ENCODE peak calls at places on chromosomes 16 and 17, in seven cellular contexts. Y is PC-3; L is breast epithelium; B is CD4-positive, alpha-beta memory T cell; A is uterus; X is heart right ventricle; M is pancreas. G is an unnamed sample.

GRCh38 chr16:67311607-67312449 is 14.7 kb downstream of the KCTD19 start:
- DNase-seq in Y (peak; percentile 94), X (no peak), A (peak; percentile 77), L (no peak), M (no peak), B (peak; percentile 6), G (no peak)

GRCh38 chr16:24858219-24859041 is 12.7 kb downstream of the SLC5A11 start:
- DNase-seq in A (no peak), B (peak; percentile 34), M (peak; percentile 61), L (peak; percentile 59), X (peak; percentile 41), Y (peak; percentile 57), G (peak; percentile 88)

GRCh38 chr17:78628547-78629435 is 51.6 kb upstream of the DNAH17 start:
- DNase-seq in A (no peak), X (no peak), M (no peak), Y (no peak), L (no peak), B (no peak), G (no peak)

GRCh38 chr16:84013787-84014569 is 28.6 kb downstream of the SLC38A8 start:
- DNase-seq in X (no peak), B (peak; percentile 61), Y (peak; percentile 97), L (no peak), A (no peak), M (peak; percentile 86), G (peak; percentile 85)

GRCh38 chr17:73533127-73533526 is 111.1 kb downstream of the SDK2 start:
- DNase-seq in L (no peak), M (no peak), B (no peak), X (peak; percentile 86), Y (no peak), A (no peak), G (no peak)

GRCh38 chr17:49762148-49762941 is 1.6 kb downstream of the FAM117A start:
- DNase-seq in L (no peak), X (no peak), B (no peak), A (no peak), M (no peak), Y (peak; percentile 88), G (no peak)

GRCh38 chr17:28881533-28882056 is 15.9 kb downstream of the FLOT2 start:
- DNase-seq in L (no peak), A (no peak), M (peak; percentile 39), B (no peak), Y (no peak), X (no peak), G (no peak)

GRCh38 chr17:61463068-61463980 is 11.1 kb downstream of the TBX4 start:
- DNase-seq in B (no peak), Y (no peak), M (peak; percentile 53), L (no peak), A (no peak), X (no peak), G (no peak)

GRCh38 chr16:70754371-70754770 is 46.6 kb downstream of the VAC14 start:
- DNase-seq in M (peak; percentile 35), Y (no peak), B (no peak), X (no peak), L (no peak), A (no peak), G (no peak)

GRCh38 chr17:5555254-5555653 is 29.1 kb downstream of the NLRP1 start:
- DNase-seq in M (no peak), Y (no peak), L (no peak), A (no peak), X (no peak), B (no peak), G (no peak)

GRCh38 chr17:4944163-4944553 is 4.1 kb downstream of the RNF167 start:
- DNase-seq in X (no peak), M (peak; percentile 6), L (no peak), B (peak; percentile 67), Y (no peak), A (no peak), G (no peak)

GRCh38 chr16:60142991-60143705 is 1409.0 kb upstream of the GOT2 start:
- DNase-seq in A (no peak), Y (no peak), L (no peak), X (no peak), M (no peak), B (no peak), G (no peak)

GRCh38 chr16:79156761-79157160 is 443.8 kb downstream of the MAF start:
- DNase-seq in L (no peak), M (no peak), B (no peak), A (no peak), Y (no peak), X (no peak), G (no peak)

GRCh38 chr17:44084131-44084538 is 13.6 kb downstream of the G6PC3 start:
- DNase-seq in X (no peak), L (no peak), A (no peak), Y (peak; percentile 41), B (no peak), M (peak; percentile 44), G (no peak)

GRCh38 chr16:70777973-70778406 is 23.0 kb downstream of the VAC14 start:
- DNase-seq in M (no peak), L (no peak), Y (no peak), B (no peak), X (no peak), A (no peak), G (no peak)

GRCh38 chr16:11755022-11755760 is 12.5 kb upstream of the TXNDC11 start:
- DNase-seq in L (no peak), B (no peak), A (no peak), M (no peak), X (no peak), Y (no peak), G (no peak)

GRCh38 chr16:74608944-74609343 is 2.0 kb upstream of the GLG1 start:
- DNase-seq in Y (no peak), M (no peak), X (no peak), L (no peak), A (no peak), B (peak; percentile 85), G (no peak)

GRCh38 chr16:66551362-66551761 is 1.0 kb upstream of the CKLF start:
- DNase-seq in A (no peak), M (no peak), B (peak; percentile 63), X (no peak), Y (peak; percentile 37), L (no peak), G (peak; percentile 27)

GRCh38 chr16:55058576-55058975 is 127.9 kb downstream of the IRX5 start:
- DNase-seq in Y (no peak), A (no peak), X (no peak), L (no peak), M (no peak), B (no peak), G (no peak)

GRCh38 chr16:27245276-27246231 is 23.0 kb downstream of the NSMCE1 start:
- DNase-seq in A (peak; percentile 74), L (no peak), Y (peak; percentile 83), X (no peak), B (no peak), M (no peak), G (peak; percentile 85)

DNA sequence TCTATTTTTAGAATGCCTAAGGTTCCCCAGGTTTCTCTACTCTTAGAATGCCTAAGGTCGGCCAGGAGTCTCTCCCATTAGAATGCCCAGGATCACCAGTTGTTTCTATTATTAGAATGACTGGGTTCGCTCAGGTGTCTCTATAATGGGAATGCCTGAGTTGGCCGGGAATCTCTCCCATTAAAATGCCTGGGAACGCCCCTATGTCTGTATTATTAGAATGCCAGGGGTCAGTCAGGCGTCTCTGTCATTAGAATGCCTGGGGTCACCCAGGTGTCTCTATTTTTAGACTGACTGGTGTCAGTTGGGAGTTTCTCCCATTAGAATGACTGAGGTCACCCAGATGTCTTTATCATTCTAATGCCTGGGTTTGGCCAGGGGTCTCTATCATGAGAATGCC is 2252.5 kb downstream of the TP53TG3F start:
- DNase-seq in A (no peak), L (no peak), Y (no peak), M (no peak), X (no peak), B (no peak), G (no peak)
- H3K9me3 ChIP-seq in A (no peaks in the 10 kb centered on the region), L (peaks cover 47% of the 10 kb centered on the region), Y (no peaks in the 10 kb centered on the region), M (no peaks in the 10 kb centered on the region), X (peaks cover 95% of the 10 kb centered on the region), B (no peaks in the 10 kb centered on the region), G (no peaks in the 10 kb centered on the region)

DNA sequence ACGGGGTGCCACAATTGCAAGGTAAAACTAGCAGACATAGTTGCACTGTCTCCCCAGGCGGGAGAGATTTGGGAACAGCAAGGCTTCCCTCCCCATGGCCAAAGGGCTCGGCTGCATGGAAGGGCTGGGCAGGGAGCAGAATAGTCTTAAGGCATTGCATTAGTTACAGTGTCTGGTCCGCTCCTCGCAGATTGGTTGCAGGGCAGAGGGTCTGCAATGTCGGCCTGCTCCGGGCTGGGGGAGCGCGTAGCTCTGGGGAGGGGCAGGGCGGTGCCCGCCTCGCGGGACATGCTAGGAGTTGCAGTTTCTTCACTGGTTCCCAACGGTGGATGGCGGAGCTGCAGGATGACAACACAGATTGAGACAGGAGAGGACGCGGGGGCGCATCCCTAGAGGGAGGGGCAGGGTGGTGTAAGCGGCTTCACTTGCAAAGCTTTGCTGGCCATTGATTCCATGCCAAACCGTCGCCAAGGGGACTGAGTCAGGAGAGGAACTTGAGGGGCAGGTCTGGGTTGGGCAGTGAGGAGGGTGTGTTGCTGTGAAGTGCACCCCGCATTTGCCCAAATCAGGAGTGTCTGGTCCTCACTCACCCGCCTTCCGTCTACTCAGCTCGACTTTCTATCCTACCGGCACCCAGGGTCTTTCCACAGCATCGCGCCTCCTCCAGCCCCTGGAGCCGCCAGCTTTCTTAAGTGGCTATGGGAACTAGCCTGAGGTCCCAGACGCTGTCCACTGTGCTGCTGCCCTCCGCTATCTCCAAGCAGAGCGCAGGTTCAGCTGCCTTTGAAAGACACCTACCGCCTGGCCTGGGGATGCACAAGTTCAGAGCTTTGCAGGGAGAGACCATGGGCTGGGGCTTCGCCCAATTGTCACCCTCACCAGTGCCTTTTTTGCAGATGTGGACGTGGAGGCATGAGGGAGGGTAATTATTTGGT is 1748.9 kb downstream of the TP53TG3F start:
- DNase-seq in A (no peak), Y (no peak), L (no peak), M (peak; percentile 62), B (no peak), X (no peak), G (no peak)
- H3K9me3 ChIP-seq in A (no peaks in the 10 kb centered on the region), Y (no peaks in the 10 kb centered on the region), L (peaks cover 7% of the 10 kb centered on the region), M (no peaks in the 10 kb centered on the region), B (no peaks in the 10 kb centered on the region), X (peaks cover 46% of the 10 kb centered on the region), G (no peaks in the 10 kb centered on the region)

GRCh38 chr16:845349-845740 is 44.8 kb upstream of the GNG13 start:
- DNase-seq in A (no peak), X (no peak), B (no peak), M (no peak), L (no peak), Y (no peak), G (no peak)
- H3K9me3 ChIP-seq in A (no peaks in the 10 kb centered on the region), X (peaks cover 23% of the 10 kb centered on the region), B (no peaks in the 10 kb centered on the region), M (no peaks in the 10 kb centered on the region), L (no peaks in the 10 kb centered on the region), Y (no peaks in the 10 kb centered on the region), G (no peaks in the 10 kb centered on the region)

GRCh38 chr16:15521758-15522509 is 87.5 kb downstream of the BMERB1 start:
- DNase-seq in X (no peak), Y (no peak), A (peak; percentile 69), B (no peak), L (no peak), M (no peak), G (peak; percentile 86)

GRCh38 chr16:15517743-15518142 is 83.4 kb downstream of the BMERB1 start:
- DNase-seq in Y (no peak), M (no peak), L (no peak), B (no peak), X (no peak), A (no peak), G (no peak)

GRCh38 chr16:15521390-15521757 is 87.0 kb downstream of the BMERB1 start:
- DNase-seq in L (no peak), A (no peak), B (no peak), Y (no peak), X (no peak), M (no peak), G (no peak)

GRCh38 chr16:15518412-15519351 is 84.3 kb downstream of the BMERB1 start:
- DNase-seq in A (peak; percentile 84), B (no peak), X (peak; percentile 28), M (no peak), L (no peak), Y (peak; percentile 17), G (no peak)

GRCh38 chr16:15519767-15520166 is 85.4 kb downstream of the BMERB1 start:
- DNase-seq in A (no peak), Y (no peak), L (no peak), M (no peak), B (no peak), X (no peak), G (no peak)
- H3K9me3 ChIP-seq in A (no peaks in the 10 kb centered on the region), Y (no peaks in the 10 kb centered on the region), L (no peaks in the 10 kb centered on the region), M (no peaks in the 10 kb centered on the region), B (no peaks in the 10 kb centered on the region), X (no peaks in the 10 kb centered on the region), G (no peaks in the 10 kb centered on the region)

G was measured in cardiac muscle cell.